ENCODE peak calls at places on chromosomes 11 and 22, in seven cellular contexts. W is spleen; E is HepG2; A is CD8-positive, alpha-beta T cell; M is tibial artery; K is mesendoderm; U is iPS DF 6.9. I is an unnamed sample. For H3K4me1, the result is how much of the 10 kb centered on the place peaks cover.

GRCh38 chr22:39997939-39998726 is 3.4 kb downstream of the FAM83F start:
- DNase-seq in M (no peak), A (no peak), K (peak), W (no peak), U (peak), E (no peak), I (no peak)

GRCh38 chr11:34346551-34346950 is 11.3 kb downstream of the ABTB2 start:
- DNase-seq in U (no peak), M (peak), K (no peak), A (no peak), W (no peak), E (no peak), I (no peak)

GRCh38 chr22:26763633-26764295 is 106.4 kb downstream of the MIAT start:
- DNase-seq in U (no peak), W (no peak), M (peak), A (no peak), K (no peak), E (peak), I (peak)

GRCh38 chr11:61976813-61977475 is 9.5 kb upstream of the FTH1 start:
- DNase-seq in A (no peak), U (no peak), K (no peak), E (no peak), M (no peak), W (peak), I (no peak)

GRCh38 chr11:45664376-45665205 is 831 bp downstream of the CHST1 start:
- DNase-seq in K (no peak), A (no peak), U (no peak), E (no peak), M (no peak), W (no peak), I (no peak)

GRCh38 chr11:16713594-16713993 is 24.9 kb upstream of the C11orf58 start:
- DNase-seq in W (no peak), E (no peak), U (no peak), A (no peak), K (no peak), M (no peak), I (no peak)

GRCh38 chr11:72741429-72741833 is 10.8 kb downstream of the ARAP1 start:
- DNase-seq in A (no peak), M (no peak), U (no peak), W (peak), K (peak), E (peak), I (no peak)

GRCh38 chr11:5380740-5381342 is 2.8 kb upstream of the OR51M1 start:
- DNase-seq in K (peak), U (peak), W (no peak), M (peak), E (peak), A (no peak), I (peak)

GRCh38 chr11:121887564-121887963 is 228.5 kb downstream of the BLID start:
- DNase-seq in W (no peak), M (peak), A (no peak), E (no peak), U (no peak), K (no peak), I (no peak)

GRCh38 chr11:93921695-93922468 is 71.5 kb upstream of the VSTM5 start:
- DNase-seq in E (peak), W (no peak), M (no peak), U (peak), A (no peak), K (peak), I (peak)

GRCh38 chr11:92424281-92424680 is 199.7 kb downstream of the FAT3 start:
- DNase-seq in A (no peak), M (no peak), E (no peak), K (no peak), W (no peak), U (no peak), I (no peak)

GRCh38 chr11:125916683-125917337 is 12.5 kb downstream of the DDX25 start:
- DNase-seq in E (no peak), U (no peak), A (no peak), K (no peak), W (no peak), M (no peak), I (no peak)

GRCh38 chr22:27984723-27985122 is 65.7 kb upstream of the PITPNB start:
- DNase-seq in K (no peak), E (no peak), U (no peak), W (no peak), M (peak), A (no peak), I (no peak)

GRCh38 chr22:38833061-38833460 is 10.8 kb downstream of the NPTXR start:
- DNase-seq in W (peak), E (no peak), K (no peak), A (no peak), U (no peak), M (no peak), I (no peak)

GRCh38 chr11:46896719-46897406 is 21.5 kb downstream of the LRP4 start:
- DNase-seq in K (peak), M (no peak), E (peak), A (no peak), U (no peak), W (no peak), I (no peak)

GRCh38 chr11:119120639-119121007 is 757 bp upstream of the HINFP start:
- DNase-seq in K (no peak), W (no peak), A (no peak), U (no peak), M (no peak), E (no peak), I (no peak)

GRCh38 chr11:12777208-12777874 is 103.1 kb downstream of the TEAD1 start:
- DNase-seq in K (no peak), W (no peak), M (no peak), A (no peak), U (no peak), E (peak), I (no peak)

GRCh38 chr22:44441401-44442185 is 56.4 kb downstream of the RTL6 start:
- DNase-seq in U (no peak), M (peak), K (no peak), E (no peak), W (peak), A (no peak), I (no peak)

GRCh38 chr11:5596611-5597201 is at the start of gene TRIM6:
- DNase-seq in K (peak), M (peak), A (no peak), W (peak), E (no peak), U (no peak), I (peak)

GRCh38 chr11:2166091-2166851 is 5.3 kb upstream of the INS start:
- DNase-seq in A (no peak), K (peak), M (no peak), U (no peak), E (no peak), W (no peak), I (peak)

GRCh38 chr22:25134028-25134427 is 65.6 kb upstream of the CRYBB3 start:
- DNase-seq in E (no peak), M (no peak), W (no peak), U (no peak), A (no peak), K (no peak), I (no peak)

GRCh38 chr22:25130462-25130861 is 69.2 kb upstream of the CRYBB3 start:
- DNase-seq in A (no peak), K (no peak), U (no peak), M (no peak), W (no peak), E (no peak), I (peak)

GRCh38 chr22:25134451-25134850 is 65.2 kb upstream of the CRYBB3 start:
- DNase-seq in K (no peak), A (no peak), M (no peak), U (no peak), W (no peak), E (no peak), I (no peak)

GRCh38 chr22:25127274-25127673 is 72.4 kb upstream of the CRYBB3 start:
- DNase-seq in M (no peak), E (no peak), K (peak), A (no peak), W (no peak), U (no peak), I (no peak)

GRCh38 chr22:25131198-25131887 is 68.3 kb upstream of the CRYBB3 start:
- DNase-seq in M (no peak), W (no peak), K (no peak), A (no peak), U (no peak), E (no peak), I (no peak)
- H3K4me1 ChIP-seq in M (half or more), W (under half), K (under half), A (under half), U (under half), E (under half), I (half or more)

GRCh38 chr11:83024270-83024854 is 47.3 kb downstream of the RAB30 start:
- DNase-seq in E (no peak), M (no peak), W (no peak), U (no peak), K (no peak), A (no peak), I (no peak)
- H3K4me1 ChIP-seq in E (half or more), M (under half), W (under half), U (under half), K (under half), A (under half), I (under half)

DNA sequence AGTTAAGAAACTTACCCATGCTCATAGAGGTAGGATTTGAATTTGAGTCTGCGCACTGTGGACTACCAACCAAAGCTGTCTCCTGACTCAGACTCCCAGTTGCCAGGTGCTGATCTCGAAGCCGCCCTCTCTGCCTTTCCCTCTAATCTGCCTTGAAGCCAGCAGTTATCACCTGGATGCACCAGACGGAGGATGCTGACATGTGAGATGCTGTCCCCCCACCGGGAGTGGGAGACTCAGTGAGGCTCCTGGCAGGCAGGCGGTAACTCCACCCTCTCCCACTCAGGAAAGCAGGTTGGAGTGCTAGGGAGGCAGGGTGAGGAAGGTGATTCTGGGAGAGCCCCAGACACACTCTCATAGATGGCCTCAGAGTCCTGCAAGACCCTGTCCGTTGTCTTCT is 40.4 kb downstream of the KIAA1671 start:
- DNase-seq in A (no peak), U (no peak), E (no peak), M (no peak), W (no peak), K (no peak), I (no peak)
- H3K4me1 ChIP-seq in A (under half), U (under half), E (under half), M (under half), W (under half), K (under half), I (under half)

DNA sequence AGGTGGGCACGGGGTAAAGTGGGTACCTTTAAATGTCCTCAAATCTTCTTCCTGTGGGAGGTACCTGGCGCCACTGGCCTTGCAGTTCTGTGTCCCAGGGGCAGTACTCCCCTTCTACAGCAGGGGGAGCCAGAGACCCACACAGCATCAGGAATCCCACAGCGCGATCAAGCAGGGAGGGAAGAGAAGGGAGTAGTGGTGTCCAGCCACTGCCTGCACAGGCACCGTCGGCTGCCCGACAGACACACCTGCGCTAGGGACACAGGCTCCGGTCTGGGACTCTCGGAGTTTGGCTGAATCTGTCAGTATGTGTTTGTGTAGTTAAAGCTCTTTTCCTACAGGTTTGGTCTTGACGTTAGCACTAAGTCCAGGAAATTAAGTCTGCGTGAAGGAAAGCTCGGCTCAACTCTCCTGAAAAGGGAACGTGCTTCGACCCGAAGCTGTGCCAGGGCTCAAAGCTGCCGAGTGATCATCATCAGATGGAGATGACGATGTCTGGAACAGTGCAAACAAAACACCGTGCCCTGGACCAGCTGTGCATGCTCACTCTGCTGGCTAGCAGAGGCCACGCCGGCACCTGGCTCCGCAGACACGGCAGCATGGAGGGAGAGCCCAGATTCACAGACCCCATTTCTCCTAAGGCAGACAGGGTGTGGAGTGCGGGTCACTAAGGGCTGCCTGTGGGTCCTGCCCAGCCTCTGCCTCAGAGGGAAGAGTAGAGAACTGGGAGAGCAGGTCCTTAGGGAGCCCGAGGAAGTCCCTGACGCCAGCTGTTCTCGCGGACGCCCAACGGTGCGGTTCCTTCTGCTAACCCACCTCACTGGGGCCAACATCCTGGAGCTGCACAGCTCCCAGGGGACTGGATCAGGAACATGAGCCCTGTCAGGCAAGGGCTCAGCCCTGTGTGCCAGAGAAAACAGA is 56.0 kb upstream of the BID start:
- DNase-seq in E (peak), A (peak), M (peak), W (peak), U (peak), K (peak), I (peak)
- H3K4me1 ChIP-seq in E (under half), A (under half), M (under half), W (under half), U (under half), K (under half), I (under half)

I was measured in upper lobe of left lung.